ENCODE peak calls at places on chromosomes 5 and 9, in ten cellular contexts. M, O, B, G, T, W, J, D, H and Z are unnamed samples.

GRCh38 chr9:69253057-69253456 is 72.0 kb upstream of the ENTREP1 start:
- DNase-seq in W (no peak), H (no peak), O (no peak), T (no peak), J (no peak), G (no peak), D (no peak), M (no peak), B (no peak), Z (no peak)

GRCh38 chr5:123412206-123412605 is 11.0 kb downstream of the CEP120 start:
- DNase-seq in J (no peak), O (no peak), G (no peak), H (no peak), W (no peak), D (no peak), B (no peak), T (no peak), M (no peak), Z (no peak)

GRCh38 chr5:97400537-97400936 is 217.5 kb upstream of the RIOK2 start:
- DNase-seq in J (no peak), B (no peak), G (no peak), D (no peak), W (no peak), O (no peak), T (no peak), M (no peak), H (peak), Z (no peak)

GRCh38 chr9:135282001-135282731 is 194.7 kb downstream of the OLFM1 start:
- DNase-seq in H (no peak), D (peak), O (peak), W (no peak), T (peak), J (no peak), M (peak), B (peak), G (no peak), Z (no peak)

GRCh38 chr5:41834506-41834905 is 35.7 kb downstream of the OXCT1 start:
- DNase-seq in B (no peak), O (no peak), M (no peak), W (no peak), H (no peak), T (no peak), D (no peak), J (no peak), G (no peak), Z (no peak)

GRCh38 chr9:34380034-34380510 is 3.4 kb upstream of the MYORG start:
- DNase-seq in W (no peak), M (no peak), H (peak), B (no peak), J (no peak), T (no peak), G (peak), O (no peak), D (no peak), Z (no peak)

GRCh38 chr5:44536650-44537260 is 147.5 kb upstream of the FGF10 start:
- DNase-seq in J (no peak), T (peak), M (peak), W (peak), G (no peak), O (no peak), B (no peak), H (peak), D (peak), Z (no peak)

GRCh38 chr5:26847041-26847736 is 191.2 kb downstream of the CDH9 start:
- DNase-seq in M (no peak), J (no peak), W (no peak), O (no peak), H (peak), T (peak), B (no peak), D (no peak), G (no peak), Z (no peak)

GRCh38 chr5:133869675-133869978 is 98.8 kb downstream of the C5orf15 start:
- DNase-seq in H (no peak), W (no peak), T (no peak), D (no peak), G (no peak), B (no peak), M (no peak), J (no peak), O (peak), Z (no peak)

GRCh38 chr5:35860686-35861085 is 4.0 kb downstream of the IL7R start:
- DNase-seq in M (no peak), T (peak), W (no peak), J (no peak), H (no peak), O (no peak), G (no peak), D (no peak), B (no peak), Z (no peak)

GRCh38 chr5:180639743-180640300 is 9.6 kb downstream of the FLT4 start:
- DNase-seq in J (no peak), G (no peak), T (no peak), H (no peak), W (no peak), M (no peak), B (no peak), O (no peak), D (no peak), Z (peak)

GRCh38 chr5:96338624-96339023 is 94.4 kb downstream of the PCSK1 start:
- DNase-seq in B (no peak), T (no peak), W (no peak), M (peak), H (no peak), G (no peak), O (no peak), J (no peak), D (no peak), Z (no peak)

GRCh38 chr9:36802171-36802920 is 229.7 kb downstream of the MELK start:
- DNase-seq in T (no peak), M (peak), H (no peak), W (no peak), O (no peak), B (peak), G (no peak), J (no peak), D (no peak), Z (no peak)

GRCh38 chr5:175478384-175479124 is at the start of gene SFXN1:
- DNase-seq in G (peak), H (peak), B (peak), W (peak), T (peak), M (peak), O (peak), D (peak), J (peak), Z (peak)

GRCh38 chr9:14400658-14400995 is 86.7 kb upstream of the NFIB start:
- DNase-seq in H (peak), J (no peak), B (peak), M (peak), O (peak), G (no peak), W (no peak), D (peak), T (peak), Z (no peak)

GRCh38 chr5:139820606-139821005 is 25.0 kb downstream of the PSD2 start:
- DNase-seq in O (no peak), G (no peak), H (no peak), M (no peak), D (no peak), W (no peak), B (no peak), T (no peak), J (no peak), Z (no peak)

GRCh38 chr5:1188464-1188863 is 12.9 kb upstream of the SLC6A19 start:
- DNase-seq in W (no peak), B (no peak), O (no peak), J (no peak), G (no peak), T (no peak), M (no peak), D (no peak), H (no peak), Z (no peak)

GRCh38 chr9:76369583-76369982 is 24.6 kb downstream of the RFK start:
- DNase-seq in J (no peak), O (no peak), G (no peak), H (peak), D (peak), M (peak), B (no peak), T (peak), W (peak), Z (no peak)

GRCh38 chr5:149048806-149049205 is 14.1 kb downstream of the SH3TC2 start:
- DNase-seq in H (no peak), T (no peak), D (no peak), O (no peak), G (no peak), J (no peak), B (no peak), M (no peak), W (no peak), Z (no peak)

GRCh38 chr5:64201986-64202385 is 36.3 kb downstream of the RNF180 start:
- DNase-seq in T (no peak), G (no peak), W (no peak), D (no peak), H (no peak), B (no peak), O (no peak), J (no peak), M (no peak), Z (no peak)

GRCh38 chr5:85069659-85070640 is 685.3 kb upstream of the EDIL3 start:
- DNase-seq in G (no peak), B (no peak), O (no peak), D (no peak), T (no peak), W (no peak), J (no peak), M (no peak), H (no peak), Z (no peak)

GRCh38 chr9:94860678-94861588 is 134.4 kb downstream of the AOPEP start:
- DNase-seq in W (peak), M (peak), G (peak), T (peak), H (no peak), B (no peak), D (peak), J (peak), O (no peak), Z (peak)

GRCh38 chr5:169039592-169039991 is 261.3 kb downstream of the SLIT3 start:
- DNase-seq in T (no peak), B (no peak), H (no peak), M (no peak), G (no peak), D (no peak), O (no peak), W (no peak), J (no peak), Z (no peak)

GRCh38 chr9:127908660-127908926 is 8.2 kb downstream of the ST6GALNAC4 start:
- DNase-seq in H (no peak), W (no peak), B (no peak), J (no peak), M (no peak), T (no peak), D (no peak), O (no peak), G (no peak), Z (no peak)

GRCh38 chr5:1795931-1796330 is 3.7 kb downstream of the MRPL36 start:
- DNase-seq in M (no peak), W (no peak), O (no peak), G (no peak), J (no peak), H (no peak), D (no peak), T (no peak), B (no peak), Z (no peak)